ENCODE peak calls at places on chromosomes 16 and 17, in four cellular contexts. W, Y, T and J are unnamed samples.

GRCh38 chr16:87107221-87107620 is 210.0 kb downstream of the C16orf95 start:
- DNase-seq in W (no peak), Y (no peak), T (no peak), J (no peak)

GRCh38 chr16:57623251-57624043 is 5.0 kb upstream of the ADGRG1 start:
- DNase-seq in W (no peak), Y (no peak), T (no peak), J (no peak)

GRCh38 chr17:76138234-76138895 is 2.7 kb downstream of the FOXJ1 start:
- DNase-seq in W (no peak), Y (no peak), T (no peak), J (no peak)

GRCh38 chr16:74742051-74742481 is 32.6 kb downstream of the FA2H start:
- DNase-seq in W (no peak), Y (no peak), T (no peak), J (no peak)

GRCh38 chr16:86809458-86809955 is 231.2 kb downstream of the FOXL1 start:
- DNase-seq in W (peak; percentile 94), Y (no peak), T (no peak), J (peak; percentile 36)

GRCh38 chr16:30585022-30585399 is 486 bp downstream of the ZNF785 start:
- DNase-seq in W (no peak), Y (no peak), T (no peak), J (no peak)

GRCh38 chr17:80612997-80613731 is 68.5 kb downstream of the RPTOR start:
- DNase-seq in W (no peak), Y (no peak), T (no peak), J (no peak)

GRCh38 chr16:81467072-81467471 is 22.5 kb downstream of the CMIP start:
- DNase-seq in W (no peak), Y (no peak), T (no peak), J (no peak)

GRCh38 chr16:3282103-3282746 is 1.1 kb upstream of the ZNF263 start:
- DNase-seq in W (no peak), Y (no peak), T (peak; percentile 89), J (no peak)

GRCh38 chr16:56965149-56965938 is 3.6 kb downstream of the CETP start:
- DNase-seq in W (no peak), Y (no peak), T (no peak), J (no peak)

GRCh38 chr17:53919356-53919755 is 96.6 kb downstream of the KIF2B start:
- DNase-seq in W (no peak), Y (no peak), T (no peak), J (no peak)

GRCh38 chr17:7557825-7558543 is 566 bp upstream of the TNFSF13 start:
- DNase-seq in W (no peak), Y (peak; percentile 87), T (peak; percentile 38), J (peak; percentile 43)

GRCh38 chr16:27475561-27475960 is 73.6 kb downstream of the IL21R start:
- DNase-seq in W (peak; percentile 89), Y (no peak), T (no peak), J (peak; percentile 60)

GRCh38 chr17:42809250-42809649 is 10.6 kb downstream of the CNTD1 start:
- DNase-seq in W (peak; percentile 50), Y (no peak), T (no peak), J (no peak)

GRCh38 chr17:80017226-80018010 is 18.3 kb downstream of the TBC1D16 start:
- DNase-seq in W (no peak), Y (no peak), T (no peak), J (no peak)

GRCh38 chr16:75130150-75130771 is 13.7 kb upstream of the LDHD start:
- DNase-seq in W (no peak), Y (no peak), T (no peak), J (no peak)

GRCh38 chr17:4405699-4406098 is 28.0 kb upstream of the SPNS3 start:
- DNase-seq in W (no peak), Y (no peak), T (no peak), J (no peak)

GRCh38 chr16:79638386-79639106 is 38.0 kb upstream of the MAF start:
- DNase-seq in W (no peak), Y (no peak), T (no peak), J (no peak)

GRCh38 chr16:88284626-88285513 is 97.9 kb upstream of the ZNF469 start:
- DNase-seq in W (no peak), Y (no peak), T (no peak), J (no peak)

GRCh38 chr17:74960739-74961342 is 11.7 kb downstream of the HID1 start:
- DNase-seq in W (no peak), Y (no peak), T (peak; percentile 73), J (no peak)

GRCh38 chr16:17416461-17417221 is 54.1 kb downstream of the XYLT1 start:
- DNase-seq in W (no peak), Y (no peak), T (peak; percentile 59), J (no peak)

GRCh38 chr17:81716674-81716996 is 4.6 kb downstream of the SLC25A10 start:
- DNase-seq in W (no peak), Y (no peak), T (no peak), J (no peak)

GRCh38 chr16:27771201-27771910 is 221.4 kb downstream of the KATNIP start:
- DNase-seq in W (no peak), Y (no peak), T (no peak), J (no peak)

GRCh38 chr17:54976316-54976715 is 7.8 kb downstream of the STXBP4 start:
- DNase-seq in W (no peak), Y (no peak), T (no peak), J (no peak)

GRCh38 chr16:3961449-3961849 is 80.9 kb upstream of the CREBBP start:
- DNase-seq in W (no peak), Y (no peak), T (no peak), J (no peak)

GRCh38 chr16:51151951-51152663 is 1.0 kb upstream of the SALL1 start:
- DNase-seq in W (peak; percentile 50), Y (peak; percentile 74), T (peak; percentile 95), J (no peak)

GRCh38 chr17:29129731-29130130 is 50.5 kb downstream of the MYO18A start:
- DNase-seq in W (no peak), Y (no peak), T (no peak), J (no peak)

GRCh38 chr17:29133146-29133713 is 47.0 kb downstream of the MYO18A start:
- DNase-seq in W (no peak), Y (no peak), T (peak; percentile 29), J (no peak)

GRCh38 chr17:29127840-29128239 is 52.4 kb downstream of the MYO18A start:
- DNase-seq in W (no peak), Y (no peak), T (no peak), J (no peak)

GRCh38 chr17:29135464-29135863 is 44.7 kb downstream of the MYO18A start:
- DNase-seq in W (no peak), Y (no peak), T (no peak), J (no peak)

DNA sequence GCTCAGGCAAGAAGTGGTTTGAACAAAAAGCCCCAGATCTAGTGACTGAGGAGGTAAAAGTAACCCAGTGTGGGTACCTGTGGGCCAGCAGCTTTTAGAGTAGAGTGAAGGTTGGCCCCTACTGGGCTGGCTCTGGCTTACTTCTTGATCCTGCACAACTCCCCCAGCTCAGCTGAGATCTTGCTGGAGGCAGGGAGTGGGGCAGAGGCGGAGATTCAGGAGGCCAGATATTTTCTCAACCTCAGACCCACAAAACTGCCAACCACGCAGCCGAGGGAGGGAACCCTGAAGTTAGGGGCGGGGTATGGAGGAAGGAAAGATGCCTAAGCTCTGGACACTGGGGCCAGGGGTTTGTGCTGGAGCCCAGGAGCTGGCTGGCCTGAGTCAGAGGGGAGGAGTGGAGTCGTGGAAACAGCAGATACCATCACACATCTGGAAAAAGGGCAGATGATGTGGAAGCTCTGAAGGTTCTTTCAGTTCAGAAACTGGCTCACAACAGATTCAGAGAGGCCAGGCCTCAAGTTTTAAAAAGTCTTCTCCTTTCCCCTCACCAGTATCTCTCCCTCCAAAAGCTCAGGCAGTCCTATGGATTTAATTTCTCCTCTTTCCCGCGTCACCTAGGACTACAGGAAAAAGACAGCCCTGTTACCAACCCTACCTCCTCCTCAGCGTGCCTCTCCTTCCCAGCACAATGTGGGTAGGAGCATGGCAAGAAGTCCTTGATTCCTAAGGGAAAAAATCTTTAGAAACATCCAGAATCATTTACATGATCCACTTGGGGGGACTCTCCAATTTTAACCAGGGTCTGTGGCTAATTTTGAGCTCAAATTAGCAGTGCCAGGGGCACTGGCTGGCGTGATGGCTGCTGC is 48.1 kb downstream of the MYO18A start:
- DNase-seq in W (peak; percentile 49), Y (no peak), T (no peak), J (no peak)
- H3K4me3 ChIP-seq in W (no peak overlapping the region), Y (no peak overlapping the region), T (no peak overlapping the region), J (no peak overlapping the region)

DNA sequence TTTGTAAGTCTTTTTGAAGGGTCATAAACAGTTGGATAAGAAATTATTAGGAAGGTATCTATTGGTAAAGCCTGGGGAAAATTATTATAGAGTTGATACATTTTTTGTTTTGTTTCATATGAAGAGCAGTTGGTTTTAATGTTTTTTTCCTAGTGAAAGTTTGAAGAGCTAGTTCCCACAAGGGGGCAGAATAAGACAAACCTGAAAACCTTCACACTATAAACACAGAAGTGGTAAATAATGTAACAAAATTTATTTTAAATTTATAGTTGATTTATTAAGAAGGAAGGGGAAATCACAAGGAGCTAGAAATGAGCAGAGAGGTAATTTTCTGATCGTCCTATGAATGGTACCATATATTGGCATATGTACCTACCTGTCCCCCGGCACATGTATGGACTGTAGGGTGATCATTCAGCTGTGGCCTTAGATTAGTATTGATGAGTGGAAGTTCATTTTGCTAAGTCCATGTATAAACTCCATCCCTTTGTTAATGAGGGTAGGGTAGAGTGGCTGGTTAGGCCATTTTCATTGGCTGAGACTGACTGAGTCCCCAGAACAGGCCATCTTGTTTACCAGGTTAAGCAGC is 116.3 kb downstream of the TANC2 start:
- DNase-seq in W (peak; percentile 31), Y (no peak), T (no peak), J (peak; percentile 9)
- TF ChIP-seq CTCF in W (peak; percentile 37), Y (peak; percentile 45), T (peak; percentile 51), J (peak; percentile 66)

DNA sequence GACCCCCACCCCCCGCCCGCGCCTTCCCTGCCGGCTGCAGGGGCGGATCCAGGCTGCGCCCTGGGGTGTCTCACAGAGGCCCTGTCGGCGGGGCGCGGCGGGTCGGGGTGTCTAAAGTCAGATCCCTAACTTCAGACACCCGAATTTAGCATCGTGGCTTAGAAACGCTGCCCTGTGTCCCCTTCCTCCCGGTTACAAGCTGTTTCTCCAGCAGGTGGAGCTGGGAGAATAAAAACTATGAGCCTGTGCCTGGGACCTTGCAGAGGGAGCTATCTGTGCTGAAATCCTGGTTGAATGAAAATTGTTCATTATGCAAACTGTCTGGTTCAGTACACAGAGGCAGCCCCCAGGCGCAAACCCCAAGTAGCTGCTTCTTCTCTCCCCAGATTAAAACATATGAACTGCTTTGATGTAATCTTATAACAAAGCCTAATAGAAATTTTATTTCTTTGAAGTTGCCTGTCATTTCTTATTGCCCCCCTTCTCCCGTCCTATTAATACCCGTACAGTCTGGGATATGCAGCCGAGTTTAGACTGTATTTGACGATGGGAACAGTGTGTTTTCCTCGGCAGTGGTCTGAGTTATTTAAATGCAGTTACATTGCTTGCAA is 79.0 kb downstream of the RPA1 start:
- DNase-seq in W (peak; percentile 55), Y (no peak), T (peak; percentile 84), J (no peak)
- H3K4me3 ChIP-seq in W (peak overlapping the region; percentile 19), Y (peak overlapping the region; percentile 31), T (peak overlapping the region; percentile 22), J (peak overlapping the region; percentile 46)

GRCh38 chr17:58534901-58535421 is 20.5 kb upstream of the MTMR4 start:
- DNase-seq in W (no peak), Y (no peak), T (no peak), J (no peak)

GRCh38 chr17:58533616-58534188 is 19.3 kb upstream of the MTMR4 start:
- DNase-seq in W (no peak), Y (no peak), T (no peak), J (no peak)

GRCh38 chr17:58532555-58532951 is 18.1 kb upstream of the MTMR4 start:
- DNase-seq in W (no peak), Y (no peak), T (no peak), J (no peak)

GRCh38 chr17:58535431-58535830 is 21.0 kb upstream of the MTMR4 start:
- DNase-seq in W (no peak), Y (no peak), T (no peak), J (no peak)

GRCh38 chr17:58534331-58534730 is 19.9 kb upstream of the MTMR4 start:
- DNase-seq in W (no peak), Y (no peak), T (no peak), J (no peak)
- TF ChIP-seq CTCF in W (no peak), Y (no peak), T (no peak), J (no peak)